ENCODE peak calls at places on chromosomes 1 and 21, in four cellular contexts. L is uterus, T is IMR-90, Y is GM12891. P is an unnamed sample.

GRCh38 chr1:164843743-164844500 is 284.9 kb downstream of the PBX1 start:
- DNase-seq in Y (no peak), T (peak), L (no peak), P (no peak)

GRCh38 chr1:53934170-53934765 is 11.2 kb downstream of the IFT25 start:
- DNase-seq in T (no peak), Y (no peak), L (no peak), P (no peak)

GRCh38 chr1:52032785-52033131 is 852 bp downstream of the KTI12 start:
- DNase-seq in Y (no peak), T (peak), L (peak), P (peak)

GRCh38 chr1:160577661-160578060 is 1.6 kb downstream of the CD84 start:
- DNase-seq in Y (no peak), L (no peak), T (no peak), P (no peak)

GRCh38 chr1:181149326-181150000 is 61.0 kb downstream of the IER5 start:
- DNase-seq in Y (no peak), T (no peak), L (no peak), P (no peak)

GRCh38 chr1:10939654-10940450 is 72.6 kb upstream of the TARDBP start:
- DNase-seq in Y (peak), T (peak), L (no peak), P (no peak)

GRCh38 chr1:25906644-25907300 is 553 bp upstream of the STMN1 start:
- DNase-seq in T (no peak), L (peak), Y (no peak), P (no peak)

GRCh38 chr1:51189421-51190073 is 46.5 kb upstream of the RNF11 start:
- DNase-seq in L (peak), Y (peak), T (peak), P (peak)

GRCh38 chr1:25844485-25845337 is 14.5 kb downstream of the AUNIP start:
- DNase-seq in Y (no peak), T (peak), L (no peak), P (no peak)

GRCh38 chr1:41791667-41792484 is 126.8 kb downstream of the HIVEP3 start:
- DNase-seq in T (no peak), Y (no peak), L (no peak), P (no peak)

GRCh38 chr1:11156958-11157357 is 32.2 kb upstream of the ANGPTL7 start:
- DNase-seq in Y (no peak), L (no peak), T (no peak), P (no peak)

GRCh38 chr1:58778593-58778992 is 5.3 kb downstream of the JUN start:
- DNase-seq in Y (no peak), T (no peak), L (no peak), P (no peak)

GRCh38 chr1:68384872-68385390 is 64.8 kb downstream of the RPE65 start:
- DNase-seq in L (no peak), Y (no peak), T (peak), P (no peak)

GRCh38 chr1:48202030-48202752 is 20.3 kb upstream of the SLC5A9 start:
- DNase-seq in L (peak), T (peak), Y (peak), P (peak)

GRCh38 chr1:159421821-159422220 is 10.2 kb upstream of the OR10J4 start:
- DNase-seq in T (no peak), Y (no peak), L (no peak), P (no peak)

GRCh38 chr1:3543076-3544049 is 67.9 kb downstream of the MEGF6 start:
- DNase-seq in L (peak), Y (no peak), T (peak), P (peak)
- TF ChIP-seq POLR2A in L (no peak), Y (no peak), T (no peak), P (no peak)

DNA sequence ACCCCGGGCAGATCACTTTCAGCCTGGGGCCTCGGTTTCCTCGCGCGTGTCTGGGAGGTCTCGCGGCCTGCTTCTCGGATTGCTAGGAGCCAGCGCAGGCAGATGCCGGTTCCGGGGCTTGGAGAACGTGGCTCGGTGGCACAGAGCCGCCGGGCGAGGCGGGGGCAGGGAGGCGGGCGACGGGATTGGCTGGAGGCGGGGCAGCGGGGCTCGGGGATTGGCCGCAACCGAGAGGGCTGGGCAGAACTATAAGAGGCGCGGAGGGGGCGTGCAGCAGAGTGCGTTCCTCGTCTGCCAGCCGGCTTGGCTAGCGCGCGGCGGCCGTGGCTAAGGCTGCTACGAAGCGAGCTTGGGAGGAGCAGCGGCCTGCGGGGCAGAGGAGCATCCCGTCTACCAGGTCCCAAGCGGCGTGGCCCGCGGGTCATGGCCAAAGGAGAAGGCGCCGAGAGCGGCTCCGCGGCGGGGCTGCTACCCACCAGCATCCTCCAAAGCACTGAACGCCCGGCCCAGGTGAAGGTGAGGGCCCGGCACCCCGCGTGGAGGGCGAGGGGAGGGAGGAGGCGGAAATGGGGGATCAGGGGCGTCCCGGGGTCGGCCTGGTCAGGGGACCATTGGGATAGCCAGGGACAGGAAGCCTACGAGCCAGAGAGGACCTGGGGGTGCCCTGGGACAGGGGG is at the start of gene MFSD2A:
- DNase-seq in T (peak), Y (peak), L (peak), P (peak)
- TF ChIP-seq POLR2A in T (peak), Y (peak), L (peak), P (peak)

GRCh38 chr1:222373831-222374603 is 173.9 kb downstream of the HHIPL2 start:
- DNase-seq in Y (no peak), T (no peak), L (no peak), P (no peak)

GRCh38 chr1:222372221-222372620 is 175.7 kb downstream of the HHIPL2 start:
- DNase-seq in T (peak), L (no peak), Y (no peak), P (no peak)

GRCh38 chr1:222375656-222376055 is 172.2 kb downstream of the HHIPL2 start:
- DNase-seq in Y (no peak), T (peak), L (no peak), P (no peak)

GRCh38 chr1:222370911-222371717 is 176.8 kb downstream of the HHIPL2 start:
- DNase-seq in T (peak), Y (no peak), L (no peak), P (peak)

GRCh38 chr1:222373216-222373615 is 174.7 kb downstream of the HHIPL2 start:
- DNase-seq in L (no peak), Y (no peak), T (no peak), P (no peak)
- TF ChIP-seq POLR2A in L (no peak), Y (no peak), T (no peak), P (no peak)

GRCh38 chr1:32335951-32336867 is at the start of gene MARCKSL1:
- DNase-seq in T (peak), Y (peak), L (peak), P (no peak)
- TF ChIP-seq POLR2A in T (peak), Y (peak), L (peak), P (peak)

DNA sequence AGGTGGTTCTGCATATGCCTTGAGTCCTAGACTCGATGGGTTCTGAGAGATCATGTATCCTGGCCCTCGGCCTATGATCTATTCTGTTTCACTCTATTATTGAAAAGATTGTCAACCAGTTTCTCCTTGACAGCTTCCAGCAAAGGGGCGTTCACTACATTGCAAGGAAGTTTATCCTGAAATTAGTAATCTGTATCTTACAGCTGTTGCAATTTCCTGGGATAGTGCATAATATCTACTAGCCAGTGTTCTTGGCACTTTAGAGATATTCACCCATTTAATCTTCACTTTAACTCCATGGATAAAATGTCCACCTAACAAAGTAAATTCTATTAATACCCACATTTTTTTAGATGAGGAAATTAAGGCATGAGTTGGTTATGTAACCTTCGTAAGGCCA is 203.6 kb downstream of the TGFB2 start:
- DNase-seq in Y (no peak), L (no peak), T (no peak), P (no peak)
- TF ChIP-seq POLR2A in Y (no peak), L (no peak), T (no peak), P (no peak)

DNA sequence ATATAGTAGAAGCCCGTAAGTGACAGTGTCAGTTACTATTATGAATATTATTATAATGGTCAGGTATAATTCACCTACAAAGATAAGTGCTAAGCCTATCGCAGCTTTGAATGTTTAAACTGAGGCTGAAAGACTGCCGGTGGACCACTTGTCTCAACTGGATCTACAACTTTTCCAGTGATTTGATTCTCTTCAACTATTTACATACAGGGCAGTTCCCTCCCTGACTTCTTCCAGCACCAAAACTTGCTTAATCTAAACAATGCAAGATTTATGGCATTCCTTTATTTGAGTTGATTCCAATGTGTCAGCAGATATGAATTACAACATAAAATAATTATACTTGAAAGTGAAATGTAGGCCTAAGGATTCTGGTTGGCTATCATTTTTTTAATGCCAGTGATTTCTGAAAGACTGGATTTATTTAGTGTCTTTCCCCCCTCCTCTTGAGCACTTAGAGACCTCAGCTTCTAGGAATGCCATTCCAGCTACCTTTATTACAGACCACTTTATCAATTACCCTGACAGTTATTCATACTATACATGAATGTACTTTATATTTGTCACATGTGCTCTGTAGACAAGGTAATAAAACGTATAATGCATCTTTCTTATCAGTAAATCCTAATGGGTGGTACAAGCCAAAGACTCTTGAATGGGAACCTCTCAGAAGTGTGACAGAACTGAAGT is 153.3 kb upstream of the C8B start:
- DNase-seq in Y (no peak), L (no peak), T (no peak), P (no peak)
- TF ChIP-seq POLR2A in Y (no peak), L (no peak), T (no peak), P (no peak)

GRCh38 chr1:155859881-155860841 is 794 bp downstream of the SYT11 start:
- DNase-seq in Y (peak), L (peak), T (peak), P (peak)
- TF ChIP-seq POLR2A in Y (peak), L (peak), T (peak), P (peak)

GRCh38 chr1:116415699-116416533 is 42.9 kb downstream of the ATP1A1 start:
- DNase-seq in L (no peak), T (peak), Y (no peak), P (no peak)
- TF ChIP-seq POLR2A in L (no peak), T (no peak), Y (no peak), P (no peak)

GRCh38 chr21:14073615-14074014 is 137.1 kb downstream of the LIPI start:
- DNase-seq in L (no peak), Y (no peak), T (no peak), P (no peak)
- TF ChIP-seq POLR2A in L (no peak), Y (no peak), T (no peak), P (no peak)

P was measured in H54.